ENCODE peak calls at places on chromosome 3, in seven cellular contexts. F is H9, U is neuronal stem cell, P is H1, E is IMR-90, C is mesenchymal stem cell, L is trophoblast cell. M is an unnamed sample.

GRCh38 chr3:61663728-61664492 is 102.5 kb downstream of the PTPRG start:
- DNase-seq in F (peak; percentile 58), U (no peak), P (peak; percentile 47), E (peak; percentile 97), C (peak; percentile 2), L (peak; percentile 29), M (peak; percentile 95)

GRCh38 chr3:195151866-195152526 is 119.0 kb downstream of the XXYLT1 start:
- DNase-seq in F (no peak), U (no peak), P (no peak), E (peak; percentile 92), C (peak; percentile 94), L (peak; percentile 48), M (peak; percentile 60)

GRCh38 chr3:30454636-30455035 is 151.8 kb upstream of the TGFBR2 start:
- DNase-seq in F (no peak), U (no peak), P (no peak), E (no peak), C (no peak), L (no peak), M (no peak)

GRCh38 chr3:195003006-195003892 is 267.7 kb downstream of the XXYLT1 start:
- DNase-seq in F (no peak), U (no peak), P (peak; percentile 34), E (no peak), C (no peak), L (no peak), M (no peak)

GRCh38 chr3:57856675-57857074 is 100.6 kb downstream of the SLMAP start:
- DNase-seq in F (no peak), U (no peak), P (no peak), E (peak; percentile 44), C (peak; percentile 56), L (no peak), M (peak; percentile 39)

GRCh38 chr3:191253089-191253799 is 54.2 kb downstream of the OSTN start:
- DNase-seq in F (no peak), U (no peak), P (no peak), E (no peak), C (no peak), L (no peak), M (no peak)

GRCh38 chr3:183895296-183895695 is 10.6 kb upstream of the PARL start:
- DNase-seq in F (no peak), U (peak; percentile 37), P (no peak), E (peak; percentile 55), C (peak; percentile 65), L (peak; percentile 70), M (peak; percentile 60)

GRCh38 chr3:151305778-151306157 is 10.9 kb downstream of the GPR87 start:
- DNase-seq in F (no peak), U (no peak), P (no peak), E (peak; percentile 41), C (no peak), L (no peak), M (peak; percentile 56)

GRCh38 chr3:71533588-71533987 is 49.9 kb downstream of the FOXP1 start:
- DNase-seq in F (no peak), U (no peak), P (no peak), E (no peak), C (no peak), L (no peak), M (no peak)

GRCh38 chr3:189941125-189941524 is 179.6 kb downstream of the P3H2 start:
- DNase-seq in F (no peak), U (no peak), P (no peak), E (no peak), C (no peak), L (peak; percentile 14), M (no peak)

GRCh38 chr3:52620580-52620979 is 65.1 kb downstream of the PBRM1 start:
- DNase-seq in F (no peak), U (no peak), P (no peak), E (no peak), C (no peak), L (no peak), M (no peak)

GRCh38 chr3:7787871-7788828 is 713.5 kb upstream of the LMCD1 start:
- DNase-seq in F (no peak), U (no peak), P (no peak), E (no peak), C (no peak), L (no peak), M (peak; percentile 88)

GRCh38 chr3:71585891-71586809 is 2.6 kb upstream of the FOXP1 start:
- DNase-seq in F (no peak), U (no peak), P (no peak), E (peak; percentile 66), C (peak; percentile 57), L (peak; percentile 56), M (peak; percentile 22)

GRCh38 chr3:32376098-32376497 is 15.6 kb upstream of the CMTM7 start:
- DNase-seq in F (no peak), U (no peak), P (no peak), E (peak; percentile 50), C (no peak), L (no peak), M (no peak)

GRCh38 chr3:187809979-187810568 is 64.8 kb upstream of the BCL6 start:
- DNase-seq in F (no peak), U (no peak), P (no peak), E (no peak), C (no peak), L (peak; percentile 75), M (no peak)

GRCh38 chr3:12049675-12050074 is 45.5 kb downstream of the SYN2 start:
- DNase-seq in F (no peak), U (no peak), P (no peak), E (peak; percentile 3), C (peak; percentile 6), L (peak; percentile 48), M (no peak)

GRCh38 chr3:107913671-107914070 is 177.2 kb downstream of the CD47 start:
- DNase-seq in F (no peak), U (no peak), P (no peak), E (peak; percentile 42), C (peak; percentile 12), L (peak; percentile 34), M (no peak)

GRCh38 chr3:166986000-166986399 is 394.1 kb downstream of the ZBBX start:
- DNase-seq in F (no peak), U (no peak), P (no peak), E (no peak), C (no peak), L (no peak), M (no peak)

GRCh38 chr3:179147571-179148445 is at the start of gene PIK3CA:
- DNase-seq in F (peak; percentile 97), U (peak; percentile 92), P (peak; percentile 78), E (peak; percentile 99), C (peak; percentile 100), L (peak; percentile 97), M (peak; percentile 99)

GRCh38 chr3:151673974-151674373 is 59.8 kb upstream of the AADACL2 start:
- DNase-seq in F (no peak), U (no peak), P (no peak), E (no peak), C (no peak), L (peak; percentile 13), M (peak; percentile 25)

GRCh38 chr3:155354658-155355057 is 61.2 kb upstream of the STRIT1 start:
- DNase-seq in F (no peak), U (no peak), P (no peak), E (no peak), C (no peak), L (no peak), M (no peak)

GRCh38 chr3:33980252-33980651 is 181.8 kb downstream of the PDCD6IP start:
- DNase-seq in F (no peak), U (no peak), P (no peak), E (peak; percentile 85), C (peak; percentile 29), L (peak; percentile 62), M (peak; percentile 55)

GRCh38 chr3:23671901-23672589 is 133.7 kb upstream of the UBE2E1 start:
- DNase-seq in F (peak; percentile 50), U (no peak), P (no peak), E (no peak), C (no peak), L (peak; percentile 72), M (no peak)

GRCh38 chr3:178671261-178672191 is 135.3 kb downstream of the KCNMB2 start:
- DNase-seq in F (no peak), U (no peak), P (no peak), E (peak; percentile 34), C (peak; percentile 44), L (no peak), M (no peak)

GRCh38 chr3:159616234-159616825 is 372.3 kb upstream of the IL12A start:
- DNase-seq in F (peak; percentile 46), U (no peak), P (peak; percentile 61), E (peak; percentile 68), C (peak; percentile 63), L (peak; percentile 60), M (peak; percentile 70)

GRCh38 chr3:138184994-138185393 is 2.1 kb upstream of the ARMC8 start:
- DNase-seq in F (no peak), U (no peak), P (no peak), E (peak; percentile 13), C (peak; percentile 35), L (peak; percentile 27), M (no peak)

GRCh38 chr3:134937256-134938023 is 142.4 kb downstream of the EPHB1 start:
- DNase-seq in F (peak; percentile 71), U (peak; percentile 94), P (peak; percentile 78), E (no peak), C (no peak), L (no peak), M (peak; percentile 87)
- H3K4ac ChIP-seq in F (no peak overlapping the region), U (no peak overlapping the region), P (no peak overlapping the region), E (no peak overlapping the region), C (no peak overlapping the region), L (no peak overlapping the region), M (no peak overlapping the region)

GRCh38 chr3:182485306-182485705 is 308.0 kb upstream of the ATP11B start:
- DNase-seq in F (no peak), U (no peak), P (no peak), E (no peak), C (no peak), L (peak; percentile 5), M (no peak)
- H3K4ac ChIP-seq in F (no peak overlapping the region), U (no peak overlapping the region), P (no peak overlapping the region), E (no peak overlapping the region), C (no peak overlapping the region), L (no peak overlapping the region), M (no peak overlapping the region)

DNA sequence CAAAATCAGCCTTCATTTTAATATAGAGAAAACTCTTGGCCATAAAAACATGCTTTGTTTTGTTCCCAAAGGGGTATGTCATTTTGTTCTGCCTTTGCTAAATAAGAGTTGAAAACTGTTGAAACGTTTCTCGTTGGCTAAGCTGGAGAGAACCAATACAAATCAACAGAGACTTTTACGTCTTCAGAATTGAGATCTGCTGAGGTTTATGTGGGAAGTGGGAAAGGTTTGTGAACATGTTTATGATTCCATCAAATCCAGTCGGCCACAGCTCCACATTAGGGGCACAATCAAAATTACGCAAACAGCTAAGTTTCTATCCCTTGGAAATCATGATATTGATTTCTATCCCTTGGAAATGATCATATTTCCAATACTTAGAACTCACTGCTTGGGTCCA is 101.9 kb downstream of the IGF2BP2 start:
- DNase-seq in F (no peak), U (no peak), P (no peak), E (no peak), C (no peak), L (no peak), M (no peak)
- H3K4ac ChIP-seq in F (no peak overlapping the region), U (no peak overlapping the region), P (no peak overlapping the region), E (no peak overlapping the region), C (no peak overlapping the region), L (peak overlapping the region; percentile 25), M (no peak overlapping the region)

DNA sequence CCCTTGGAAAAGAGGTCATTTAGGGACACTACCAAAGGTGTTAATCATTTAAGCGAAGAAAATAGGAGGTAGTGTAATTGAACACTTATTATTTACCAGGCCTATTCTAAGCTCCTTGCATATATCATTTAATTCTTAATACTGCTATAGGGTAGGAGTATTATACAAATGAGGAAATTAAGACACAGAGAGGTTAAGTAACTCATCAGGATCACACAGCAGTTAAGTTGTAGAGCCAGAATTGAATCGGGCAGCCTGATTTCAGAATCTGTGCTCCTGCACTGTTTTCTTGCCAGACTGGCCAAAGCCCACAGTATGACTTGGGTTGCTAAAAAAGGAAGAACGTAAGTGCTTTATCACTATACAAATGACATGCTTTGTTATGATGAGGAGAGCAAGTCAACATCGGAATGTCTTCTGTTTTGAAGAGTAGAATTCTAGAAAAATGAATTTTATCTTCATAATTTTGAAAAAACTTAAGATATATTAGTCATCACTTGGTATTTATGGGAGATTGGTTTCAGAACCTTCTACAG is 31.4 kb downstream of the HPS3 start:
- DNase-seq in F (no peak), U (no peak), P (no peak), E (peak; percentile 10), C (no peak), L (no peak), M (no peak)
- H3K4ac ChIP-seq in F (no peak overlapping the region), U (no peak overlapping the region), P (no peak overlapping the region), E (no peak overlapping the region), C (no peak overlapping the region), L (no peak overlapping the region), M (no peak overlapping the region)

M was measured in mesendoderm.